ENCODE peak calls at places on chromosomes 4 and X, in nine cellular contexts. One of them, this sample, is unnamed.

GRCh38 chr4:118711047-118711446 is 25.9 kb downstream of the METTL14 start:
- DNase-seq in hepatocyte: no peak
- DNase-seq in AG09319: no peak
- DNase-seq in natural killer cell: no peak
- DNase-seq in BJ: no peak
- DNase-seq in CD4-positive, alpha-beta T cell: no peak
- DNase-seq in GM06990: no peak
- DNase-seq in A673: no peak
- DNase-seq in lower leg skin: no peak
- DNase-seq in this sample: no peak

GRCh38 chr4:41796545-41797210 is 48.2 kb upstream of the PHOX2B start:
- DNase-seq in hepatocyte: no peak
- DNase-seq in AG09319: no peak
- DNase-seq in BJ: no peak
- DNase-seq in natural killer cell: no peak
- DNase-seq in A673: peak
- DNase-seq in CD4-positive, alpha-beta T cell: no peak
- DNase-seq in lower leg skin: no peak
- DNase-seq in GM06990: no peak
- DNase-seq in this sample: no peak

GRCh38 chrX:107629533-107629909 is 1.2 kb downstream of the PRPS1 start:
- DNase-seq in CD4-positive, alpha-beta T cell: no peak
- DNase-seq in lower leg skin: no peak
- DNase-seq in hepatocyte: peak
- DNase-seq in GM06990: no peak
- DNase-seq in natural killer cell: no peak
- DNase-seq in AG09319: no peak
- DNase-seq in BJ: no peak
- DNase-seq in A673: peak
- DNase-seq in this sample: no peak

GRCh38 chrX:10608099-10608498 is 12.3 kb downstream of the MID1 start:
- DNase-seq in lower leg skin: no peak
- DNase-seq in BJ: no peak
- DNase-seq in CD4-positive, alpha-beta T cell: no peak
- DNase-seq in natural killer cell: no peak
- DNase-seq in hepatocyte: no peak
- DNase-seq in AG09319: no peak
- DNase-seq in A673: no peak
- DNase-seq in GM06990: no peak
- DNase-seq in this sample: no peak

GRCh38 chr4:113811329-113811728 is 49.8 kb upstream of the CAMK2D start:
- DNase-seq in BJ: no peak
- DNase-seq in GM06990: no peak
- DNase-seq in natural killer cell: no peak
- DNase-seq in lower leg skin: no peak
- DNase-seq in A673: no peak
- DNase-seq in CD4-positive, alpha-beta T cell: no peak
- DNase-seq in AG09319: no peak
- DNase-seq in hepatocyte: no peak
- DNase-seq in this sample: no peak

GRCh38 chr4:105277702-105278101 is 131.0 kb downstream of the TET2 start:
- DNase-seq in hepatocyte: no peak
- DNase-seq in lower leg skin: no peak
- DNase-seq in BJ: no peak
- DNase-seq in AG09319: no peak
- DNase-seq in A673: no peak
- DNase-seq in natural killer cell: no peak
- DNase-seq in CD4-positive, alpha-beta T cell: no peak
- DNase-seq in GM06990: no peak
- DNase-seq in this sample: no peak

GRCh38 chrX:18701621-18702361 is 5.7 kb upstream of the PPEF1 start:
- DNase-seq in natural killer cell: no peak
- DNase-seq in CD4-positive, alpha-beta T cell: no peak
- DNase-seq in lower leg skin: no peak
- DNase-seq in BJ: no peak
- DNase-seq in AG09319: no peak
- DNase-seq in A673: no peak
- DNase-seq in GM06990: no peak
- DNase-seq in hepatocyte: no peak
- DNase-seq in this sample: peak

GRCh38 chr4:122758033-122758432 is 25.5 kb downstream of the BBS12 start:
- DNase-seq in A673: peak
- DNase-seq in GM06990: no peak
- DNase-seq in natural killer cell: no peak
- DNase-seq in hepatocyte: peak
- DNase-seq in CD4-positive, alpha-beta T cell: no peak
- DNase-seq in AG09319: no peak
- DNase-seq in BJ: no peak
- DNase-seq in lower leg skin: no peak
- DNase-seq in this sample: no peak

GRCh38 chr4:110198472-110199419 is at the start of gene ELOVL6:
- DNase-seq in hepatocyte: peak
- DNase-seq in A673: peak
- DNase-seq in lower leg skin: peak
- DNase-seq in CD4-positive, alpha-beta T cell: no peak
- DNase-seq in AG09319: peak
- DNase-seq in GM06990: peak
- DNase-seq in natural killer cell: peak
- DNase-seq in BJ: no peak
- DNase-seq in this sample: peak

GRCh38 chr4:174753031-174753430 is 76.0 kb downstream of the GLRA3 start:
- DNase-seq in natural killer cell: no peak
- DNase-seq in GM06990: no peak
- DNase-seq in hepatocyte: no peak
- DNase-seq in A673: no peak
- DNase-seq in lower leg skin: no peak
- DNase-seq in CD4-positive, alpha-beta T cell: no peak
- DNase-seq in BJ: no peak
- DNase-seq in AG09319: no peak
- DNase-seq in this sample: no peak

GRCh38 chr4:144591401-144591800 is 54.6 kb upstream of the HHIP start:
- DNase-seq in BJ: no peak
- DNase-seq in AG09319: peak
- DNase-seq in CD4-positive, alpha-beta T cell: no peak
- DNase-seq in hepatocyte: peak
- DNase-seq in GM06990: no peak
- DNase-seq in lower leg skin: no peak
- DNase-seq in natural killer cell: no peak
- DNase-seq in A673: peak
- DNase-seq in this sample: no peak

DNA sequence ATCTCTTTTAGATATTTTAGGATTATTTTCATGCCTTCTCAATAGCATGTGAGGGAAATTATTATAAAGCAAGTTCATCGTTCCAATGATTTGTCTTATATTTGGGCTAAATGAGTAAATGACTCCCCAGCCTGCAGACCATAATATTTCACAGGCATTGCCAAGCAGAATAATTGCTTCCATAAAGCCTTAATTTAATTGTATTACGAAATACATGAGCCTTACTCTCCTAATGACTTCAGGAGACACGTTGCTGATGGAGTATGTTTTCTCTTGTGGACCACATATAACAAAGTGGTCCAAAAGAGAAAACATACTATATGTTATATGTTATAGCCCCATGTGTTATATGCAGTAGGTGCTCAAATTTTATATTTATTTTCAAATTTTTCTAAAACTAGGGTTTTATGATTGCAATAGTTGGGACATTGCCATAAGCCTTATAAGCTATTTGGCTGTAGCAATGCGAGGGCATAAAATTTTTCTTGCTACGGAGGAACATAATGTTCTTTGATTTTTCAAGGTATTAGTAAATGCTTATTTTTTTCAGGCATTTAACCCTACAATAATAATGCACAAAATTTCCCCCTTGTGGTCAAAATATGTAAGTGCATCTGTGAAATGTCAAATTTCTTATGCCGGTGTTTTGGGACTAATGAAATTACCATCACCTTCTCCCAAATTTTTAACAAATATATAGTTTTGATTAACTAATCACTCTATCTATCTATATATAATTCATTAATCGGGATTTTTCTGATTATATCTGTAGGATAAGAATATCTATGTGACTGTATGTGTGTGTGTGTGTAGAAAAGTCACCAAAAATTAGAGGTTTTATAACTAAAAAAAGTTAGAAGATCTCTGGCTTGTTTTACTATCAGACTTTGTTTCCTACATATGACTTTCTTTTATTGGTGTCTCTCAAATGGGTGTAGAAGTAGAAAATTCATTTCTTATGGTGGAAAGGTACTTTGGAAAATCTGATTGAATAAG is 26.4 kb upstream of the TMPRSS11D start:
- DNase-seq in lower leg skin: no peak
- DNase-seq in BJ: no peak
- DNase-seq in natural killer cell: no peak
- DNase-seq in hepatocyte: no peak
- DNase-seq in AG09319: no peak
- DNase-seq in A673: peak
- DNase-seq in GM06990: no peak
- DNase-seq in CD4-positive, alpha-beta T cell: no peak
- DNase-seq in this sample: no peak
- TF ChIP-seq CTCF in lower leg skin: no peak
- TF ChIP-seq CTCF in BJ: peak
- TF ChIP-seq CTCF in natural killer cell: peak
- TF ChIP-seq CTCF in hepatocyte: peak
- TF ChIP-seq CTCF in AG09319: peak
- TF ChIP-seq CTCF in A673: peak
- TF ChIP-seq CTCF in GM06990: peak
- TF ChIP-seq CTCF in CD4-positive, alpha-beta T cell: peak
- TF ChIP-seq CTCF in this sample: no peak

DNA sequence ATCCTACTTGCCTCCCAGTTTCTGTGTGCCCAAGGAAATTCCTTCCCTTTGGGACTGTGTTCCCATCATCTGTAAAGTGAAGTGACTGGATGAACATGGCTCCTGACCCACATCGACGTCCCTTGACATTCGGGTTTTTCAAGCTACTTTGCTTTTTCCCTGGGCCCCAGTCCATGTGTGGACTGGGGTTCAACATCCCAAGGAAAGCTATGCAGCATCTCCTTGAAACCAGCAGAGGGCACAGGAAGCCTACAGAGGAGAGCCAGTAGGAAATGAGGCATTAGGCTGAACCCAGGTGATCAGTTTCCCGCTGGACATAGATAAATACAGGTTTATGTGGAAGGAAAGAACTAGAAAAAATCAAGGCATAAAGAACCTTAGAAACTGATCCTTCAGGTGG is 145.1 kb upstream of the ARHGEF9 start:
- DNase-seq in AG09319: no peak
- DNase-seq in BJ: no peak
- DNase-seq in hepatocyte: no peak
- DNase-seq in CD4-positive, alpha-beta T cell: no peak
- DNase-seq in GM06990: no peak
- DNase-seq in natural killer cell: no peak
- DNase-seq in lower leg skin: no peak
- DNase-seq in A673: no peak
- DNase-seq in this sample: no peak
- TF ChIP-seq CTCF in AG09319: peak
- TF ChIP-seq CTCF in BJ: peak
- TF ChIP-seq CTCF in hepatocyte: peak
- TF ChIP-seq CTCF in CD4-positive, alpha-beta T cell: no peak
- TF ChIP-seq CTCF in GM06990: no peak
- TF ChIP-seq CTCF in natural killer cell: no peak
- TF ChIP-seq CTCF in lower leg skin: no peak
- TF ChIP-seq CTCF in A673: no peak
- TF ChIP-seq CTCF in this sample: no peak

DNA sequence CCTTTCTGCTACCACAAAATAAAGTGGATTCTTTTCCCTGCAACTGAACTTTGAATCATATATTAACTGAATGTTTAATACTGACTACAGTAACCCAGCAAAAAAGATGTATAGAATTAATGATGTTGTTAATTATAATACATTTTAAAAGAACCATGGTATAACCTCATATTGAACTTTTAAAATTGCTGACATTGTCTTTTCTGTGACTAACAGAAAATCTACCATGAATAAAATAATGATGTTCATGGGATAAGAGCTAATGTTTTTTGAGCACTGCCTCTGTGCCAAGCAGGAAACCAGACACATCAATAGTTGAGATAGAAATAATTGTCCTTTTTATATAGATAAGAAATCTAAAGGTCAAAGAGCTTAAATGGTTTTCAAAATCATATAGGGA is 691.9 kb downstream of the PDHA2 start:
- DNase-seq in A673: no peak
- DNase-seq in BJ: no peak
- DNase-seq in lower leg skin: no peak
- DNase-seq in GM06990: no peak
- DNase-seq in hepatocyte: no peak
- DNase-seq in AG09319: no peak
- DNase-seq in natural killer cell: no peak
- DNase-seq in CD4-positive, alpha-beta T cell: no peak
- DNase-seq in this sample: no peak
- TF ChIP-seq CTCF in A673: no peak
- TF ChIP-seq CTCF in BJ: no peak
- TF ChIP-seq CTCF in lower leg skin: no peak
- TF ChIP-seq CTCF in GM06990: no peak
- TF ChIP-seq CTCF in hepatocyte: no peak
- TF ChIP-seq CTCF in AG09319: no peak
- TF ChIP-seq CTCF in natural killer cell: no peak
- TF ChIP-seq CTCF in CD4-positive, alpha-beta T cell: no peak
- TF ChIP-seq CTCF in this sample: no peak

GRCh38 chr4:139585468-139585867 is 29.4 kb upstream of the SETD7 start:
- DNase-seq in GM06990: no peak
- DNase-seq in lower leg skin: no peak
- DNase-seq in CD4-positive, alpha-beta T cell: no peak
- DNase-seq in BJ: no peak
- DNase-seq in AG09319: no peak
- DNase-seq in natural killer cell: no peak
- DNase-seq in A673: no peak
- DNase-seq in hepatocyte: no peak
- DNase-seq in this sample: no peak

GRCh38 chr4:139587452-139587851 is 31.4 kb upstream of the SETD7 start:
- DNase-seq in lower leg skin: no peak
- DNase-seq in natural killer cell: no peak
- DNase-seq in GM06990: no peak
- DNase-seq in BJ: no peak
- DNase-seq in CD4-positive, alpha-beta T cell: no peak
- DNase-seq in A673: no peak
- DNase-seq in hepatocyte: no peak
- DNase-seq in AG09319: no peak
- DNase-seq in this sample: no peak

GRCh38 chr4:139593091-139593564 is 37.1 kb upstream of the SETD7 start:
- DNase-seq in natural killer cell: no peak
- DNase-seq in lower leg skin: no peak
- DNase-seq in hepatocyte: peak
- DNase-seq in GM06990: no peak
- DNase-seq in BJ: no peak
- DNase-seq in CD4-positive, alpha-beta T cell: no peak
- DNase-seq in AG09319: no peak
- DNase-seq in A673: peak
- DNase-seq in this sample: no peak

GRCh38 chr4:139584784-139585183 is 28.8 kb upstream of the SETD7 start:
- DNase-seq in GM06990: no peak
- DNase-seq in CD4-positive, alpha-beta T cell: no peak
- DNase-seq in BJ: no peak
- DNase-seq in A673: no peak
- DNase-seq in natural killer cell: no peak
- DNase-seq in lower leg skin: no peak
- DNase-seq in hepatocyte: no peak
- DNase-seq in AG09319: no peak
- DNase-seq in this sample: no peak

DNA sequence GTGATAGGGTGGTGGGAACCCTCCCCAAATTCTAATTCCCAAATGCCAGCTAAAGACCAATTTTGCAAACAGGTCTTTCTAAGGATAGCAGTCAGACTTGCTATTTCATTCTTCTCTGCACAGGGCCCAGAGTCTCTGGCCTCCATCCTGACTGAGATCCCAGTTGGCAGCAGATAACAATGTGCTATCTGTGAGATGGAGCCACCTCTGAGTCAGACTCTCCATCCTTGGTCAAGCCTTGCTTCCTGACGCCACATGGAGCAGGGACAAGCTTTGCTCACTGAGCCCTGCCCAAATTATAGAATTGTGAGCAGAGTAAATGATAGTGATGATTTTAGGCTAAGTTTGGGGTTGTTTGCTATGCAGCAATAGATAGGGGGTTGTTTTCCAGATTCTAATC is 33.6 kb upstream of the SETD7 start:
- DNase-seq in natural killer cell: no peak
- DNase-seq in GM06990: no peak
- DNase-seq in BJ: no peak
- DNase-seq in AG09319: no peak
- DNase-seq in hepatocyte: no peak
- DNase-seq in CD4-positive, alpha-beta T cell: no peak
- DNase-seq in lower leg skin: peak
- DNase-seq in A673: no peak
- DNase-seq in this sample: no peak
- TF ChIP-seq CTCF in natural killer cell: no peak
- TF ChIP-seq CTCF in GM06990: no peak
- TF ChIP-seq CTCF in BJ: no peak
- TF ChIP-seq CTCF in AG09319: no peak
- TF ChIP-seq CTCF in hepatocyte: no peak
- TF ChIP-seq CTCF in CD4-positive, alpha-beta T cell: no peak
- TF ChIP-seq CTCF in lower leg skin: no peak
- TF ChIP-seq CTCF in A673: no peak
- TF ChIP-seq CTCF in this sample: no peak

This sample was measured in stomach.